ENCODE peak calls at places on chromosomes 1 and 21, in four cellular contexts. One of them, this sample, is unnamed.
A peak's percentile ranks its signal among the peaks of the same experiment; 100 is the strongest.

GRCh38 chr1:178927003-178927402 is 56.1 kb upstream of the ANGPTL1 start:
- DNase-seq in A549: no peak
- DNase-seq in choroid plexus epithelial cell: no peak
- DNase-seq in AG04450: no peak
- DNase-seq in this sample: no peak

GRCh38 chr1:89908294-89908992 is 86.5 kb upstream of the ZNF326 start:
- DNase-seq in A549: no peak
- DNase-seq in choroid plexus epithelial cell: peak; percentile 49
- DNase-seq in AG04450: no peak
- DNase-seq in this sample: no peak

GRCh38 chr1:108716437-108717230 is 3.9 kb downstream of the FNDC7 start:
- DNase-seq in A549: no peak
- DNase-seq in choroid plexus epithelial cell: no peak
- DNase-seq in AG04450: no peak
- DNase-seq in this sample: no peak

GRCh38 chr1:92168657-92169056 is 49.1 kb upstream of the C1orf146 start:
- DNase-seq in A549: no peak
- DNase-seq in choroid plexus epithelial cell: no peak
- DNase-seq in AG04450: no peak
- DNase-seq in this sample: no peak

GRCh38 chr1:150516616-150517015 is 1.1 kb downstream of the FALEC start:
- DNase-seq in A549: no peak
- DNase-seq in choroid plexus epithelial cell: peak; percentile 72
- DNase-seq in AG04450: no peak
- DNase-seq in this sample: no peak

GRCh38 chr21:38957575-38958340 is 152.0 kb downstream of the ETS2 start:
- DNase-seq in A549: no peak
- DNase-seq in choroid plexus epithelial cell: no peak
- DNase-seq in AG04450: no peak
- DNase-seq in this sample: no peak

GRCh38 chr1:168195199-168196135 is 16.7 kb downstream of the TIPRL start:
- DNase-seq in A549: no peak
- DNase-seq in choroid plexus epithelial cell: peak; percentile 15
- DNase-seq in AG04450: no peak
- DNase-seq in this sample: no peak

GRCh38 chr1:190022709-190023108 is 455.0 kb downstream of the BRINP3 start:
- DNase-seq in A549: peak; percentile 25
- DNase-seq in choroid plexus epithelial cell: peak; percentile 28
- DNase-seq in AG04450: no peak
- DNase-seq in this sample: no peak

GRCh38 chr21:43313939-43314405 is 113.0 kb downstream of the SIK1 start:
- DNase-seq in A549: no peak
- DNase-seq in choroid plexus epithelial cell: no peak
- DNase-seq in AG04450: no peak
- DNase-seq in this sample: no peak

GRCh38 chr1:211344335-211344664 is 17.7 kb downstream of the TRAF5 start:
- DNase-seq in A549: no peak
- DNase-seq in choroid plexus epithelial cell: peak; percentile 48
- DNase-seq in AG04450: no peak
- DNase-seq in this sample: no peak

GRCh38 chr1:67830226-67830625 is 3.0 kb downstream of the GNG12 start:
- DNase-seq in A549: no peak
- DNase-seq in choroid plexus epithelial cell: peak; percentile 24
- DNase-seq in AG04450: no peak
- DNase-seq in this sample: no peak

GRCh38 chr1:92464588-92465255 is 22.0 kb downstream of the GFI1 start:
- DNase-seq in A549: no peak
- DNase-seq in choroid plexus epithelial cell: no peak
- DNase-seq in AG04450: no peak
- DNase-seq in this sample: no peak

GRCh38 chr1:150009604-150010387 is 730 bp downstream of the OTUD7B start:
- DNase-seq in A549: peak; percentile 35
- DNase-seq in choroid plexus epithelial cell: peak; percentile 83
- DNase-seq in AG04450: peak; percentile 63
- DNase-seq in this sample: peak; percentile 49

GRCh38 chr1:77539510-77540142 is 142.8 kb downstream of the ZZZ3 start:
- DNase-seq in A549: peak; percentile 36
- DNase-seq in choroid plexus epithelial cell: peak; percentile 89
- DNase-seq in AG04450: peak; percentile 49
- DNase-seq in this sample: peak; percentile 93

GRCh38 chr1:26412180-26412840 is 1.7 kb downstream of the LIN28A start:
- DNase-seq in A549: no peak
- DNase-seq in choroid plexus epithelial cell: no peak
- DNase-seq in AG04450: no peak
- DNase-seq in this sample: no peak

GRCh38 chr1:26327956-26328362 is 10.2 kb downstream of the CD52 start:
- DNase-seq in A549: no peak
- DNase-seq in choroid plexus epithelial cell: no peak
- DNase-seq in AG04450: no peak
- DNase-seq in this sample: no peak

GRCh38 chr1:17858027-17858426 is 102.9 kb downstream of the ACTL8 start:
- DNase-seq in A549: no peak
- DNase-seq in choroid plexus epithelial cell: no peak
- DNase-seq in AG04450: no peak
- DNase-seq in this sample: no peak

GRCh38 chr1:213892471-213892870 is 95.3 kb upstream of the PROX1 start:
- DNase-seq in A549: no peak
- DNase-seq in choroid plexus epithelial cell: no peak
- DNase-seq in AG04450: no peak
- DNase-seq in this sample: no peak

GRCh38 chr1:175742790-175743459 is 470 bp downstream of the TNR start:
- DNase-seq in A549: no peak
- DNase-seq in choroid plexus epithelial cell: peak; percentile 42
- DNase-seq in AG04450: no peak
- DNase-seq in this sample: no peak

GRCh38 chr1:212981025-212981495 is 30.7 kb downstream of the VASH2 start:
- DNase-seq in A549: no peak
- DNase-seq in choroid plexus epithelial cell: no peak
- DNase-seq in AG04450: no peak
- DNase-seq in this sample: no peak

GRCh38 chr1:61293986-61294504 is 211.7 kb downstream of the NFIA start:
- DNase-seq in A549: no peak
- DNase-seq in choroid plexus epithelial cell: no peak
- DNase-seq in AG04450: no peak
- DNase-seq in this sample: no peak

GRCh38 chr1:91622586-91622985 is 121.9 kb downstream of the CDC7 start:
- DNase-seq in A549: no peak
- DNase-seq in choroid plexus epithelial cell: no peak
- DNase-seq in AG04450: no peak
- DNase-seq in this sample: no peak

GRCh38 chr21:38037416-38037815 is 121.2 kb upstream of the KCNJ6 start:
- DNase-seq in A549: no peak
- DNase-seq in choroid plexus epithelial cell: peak; percentile 0
- DNase-seq in AG04450: no peak
- DNase-seq in this sample: no peak

GRCh38 chr1:35573776-35574654 is 901 bp downstream of the TFAP2E start:
- DNase-seq in A549: no peak
- DNase-seq in choroid plexus epithelial cell: no peak
- DNase-seq in AG04450: no peak
- DNase-seq in this sample: no peak

GRCh38 chr1:35576061-35576765 is 3.1 kb downstream of the TFAP2E start:
- DNase-seq in A549: no peak
- DNase-seq in choroid plexus epithelial cell: no peak
- DNase-seq in AG04450: no peak
- DNase-seq in this sample: no peak

GRCh38 chr1:35575401-35575958 is 2.4 kb downstream of the TFAP2E start:
- DNase-seq in A549: no peak
- DNase-seq in choroid plexus epithelial cell: no peak
- DNase-seq in AG04450: no peak
- DNase-seq in this sample: no peak

GRCh38 chr1:35574655-35575400 is 1.7 kb downstream of the TFAP2E start:
- DNase-seq in A549: no peak
- DNase-seq in choroid plexus epithelial cell: no peak
- DNase-seq in AG04450: no peak
- DNase-seq in this sample: no peak

DNA sequence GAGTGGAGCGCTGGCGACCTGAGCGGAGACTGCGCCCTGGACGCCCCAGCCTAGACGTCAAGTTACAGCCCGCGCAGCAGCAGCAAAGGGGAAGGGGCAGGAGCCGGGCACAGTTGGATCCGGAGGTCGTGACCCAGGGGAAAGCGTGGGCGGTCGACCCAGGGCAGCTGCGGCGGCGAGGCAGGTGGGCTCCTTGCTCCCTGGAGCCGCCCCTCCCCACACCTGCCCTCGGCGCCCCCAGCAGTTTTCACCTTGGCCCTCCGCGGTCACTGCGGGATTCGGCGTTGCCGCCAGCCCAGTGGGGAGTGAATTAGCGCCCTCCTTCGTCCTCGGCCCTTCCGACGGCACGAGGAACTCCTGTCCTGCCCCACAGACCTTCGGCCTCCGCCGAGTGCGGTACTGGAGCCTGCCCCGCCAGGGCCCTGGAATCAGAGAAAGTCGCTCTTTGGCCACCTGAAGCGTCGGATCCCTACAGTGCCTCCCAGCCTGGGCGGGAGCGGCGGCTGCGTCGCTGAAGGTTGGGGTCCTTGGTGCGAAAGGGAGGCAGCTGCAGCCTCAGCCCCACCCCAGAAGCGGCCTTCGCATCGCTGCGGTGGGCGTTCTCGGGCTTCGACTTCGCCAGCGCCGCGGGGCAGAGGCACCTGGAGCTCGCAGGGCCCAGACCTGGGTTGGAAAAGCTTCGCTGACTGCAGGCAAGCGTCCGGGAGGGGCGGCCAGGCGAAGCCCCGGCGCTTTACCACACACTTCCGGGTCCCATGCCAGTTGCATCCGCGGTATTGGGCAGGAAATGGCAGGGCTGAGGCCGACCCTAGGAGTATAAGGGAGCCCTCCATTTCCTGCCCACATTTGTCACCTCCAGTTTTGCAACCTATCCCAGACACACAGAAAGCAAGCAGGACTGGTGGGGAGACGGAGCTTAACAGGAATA is 4.2 kb downstream of the TFAP2E start:
- DNase-seq in A549: no peak
- DNase-seq in choroid plexus epithelial cell: no peak
- DNase-seq in AG04450: no peak
- DNase-seq in this sample: no peak
- H3K4me3 ChIP-seq in A549: no peak overlapping the region
- H3K4me3 ChIP-seq in choroid plexus epithelial cell: peak overlapping the region; percentile 50
- H3K4me3 ChIP-seq in AG04450: no peak overlapping the region
- H3K4me3 ChIP-seq in this sample: no peak overlapping the region

GRCh38 chr1:187374130-187374529 is 545.4 kb downstream of the PLA2G4A start:
- DNase-seq in A549: no peak
- DNase-seq in choroid plexus epithelial cell: no peak
- DNase-seq in AG04450: no peak
- DNase-seq in this sample: no peak

DNA sequence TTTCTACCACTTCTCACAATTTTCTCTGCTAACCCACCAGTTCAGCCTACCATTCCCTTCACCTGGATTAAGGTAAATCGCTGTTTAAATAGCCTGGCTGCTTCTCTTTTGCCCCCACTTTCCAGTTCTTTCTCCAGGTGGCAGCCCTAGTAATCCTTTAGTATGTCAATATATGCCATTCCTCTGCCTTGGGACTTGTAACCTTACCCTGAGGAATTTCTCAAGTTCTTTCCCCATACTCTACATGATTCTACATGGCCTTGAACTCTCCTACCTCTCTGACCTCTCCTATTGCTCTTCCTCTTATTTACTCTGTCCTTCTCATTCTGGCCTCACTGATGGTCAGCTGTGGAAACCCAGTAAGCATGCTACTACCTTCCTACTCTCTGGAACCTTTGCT is 546.0 kb downstream of the PLA2G4A start:
- DNase-seq in A549: no peak
- DNase-seq in choroid plexus epithelial cell: no peak
- DNase-seq in AG04450: no peak
- DNase-seq in this sample: no peak
- TF ChIP-seq CTCF in A549: no peak
- TF ChIP-seq CTCF in choroid plexus epithelial cell: no peak
- TF ChIP-seq CTCF in AG04450: no peak
- TF ChIP-seq CTCF in this sample: no peak

GRCh38 chr1:160716013-160716412 is 4.4 kb upstream of the CD48 start:
- DNase-seq in A549: no peak
- DNase-seq in choroid plexus epithelial cell: no peak
- DNase-seq in AG04450: no peak
- DNase-seq in this sample: no peak

GRCh38 chr1:160711528-160712311 is at the start of gene CD48:
- DNase-seq in A549: no peak
- DNase-seq in choroid plexus epithelial cell: no peak
- DNase-seq in AG04450: no peak
- DNase-seq in this sample: no peak

GRCh38 chr1:160720366-160720765 is 8.7 kb upstream of the CD48 start:
- DNase-seq in A549: no peak
- DNase-seq in choroid plexus epithelial cell: peak; percentile 5
- DNase-seq in AG04450: no peak
- DNase-seq in this sample: no peak

GRCh38 chr1:160722726-160723125 is 11.1 kb upstream of the CD48 start:
- DNase-seq in A549: no peak
- DNase-seq in choroid plexus epithelial cell: no peak
- DNase-seq in AG04450: no peak
- DNase-seq in this sample: no peak

DNA sequence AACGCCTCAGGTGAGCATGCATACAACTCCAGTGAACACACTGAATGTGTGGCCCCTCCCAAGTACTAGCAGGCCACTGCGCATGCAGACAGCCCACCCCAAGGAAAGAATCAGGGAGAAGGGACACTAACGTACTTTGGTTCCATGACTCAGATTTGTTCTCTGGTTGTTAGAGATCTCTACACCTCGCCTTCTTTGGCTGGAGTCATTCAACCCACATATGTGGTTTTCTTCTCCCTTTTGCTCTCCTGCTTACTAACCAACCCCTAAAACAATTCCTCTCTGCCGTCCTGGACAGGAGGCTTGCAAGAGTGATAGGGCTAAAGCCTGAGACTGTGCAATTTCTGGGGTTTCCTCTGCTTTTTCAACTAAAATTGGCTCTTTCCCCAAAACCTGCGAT is 5.7 kb upstream of the CD48 start:
- DNase-seq in A549: no peak
- DNase-seq in choroid plexus epithelial cell: no peak
- DNase-seq in AG04450: no peak
- DNase-seq in this sample: no peak
- H3K4me3 ChIP-seq in A549: no peak overlapping the region
- H3K4me3 ChIP-seq in choroid plexus epithelial cell: no peak overlapping the region
- H3K4me3 ChIP-seq in AG04450: no peak overlapping the region
- H3K4me3 ChIP-seq in this sample: no peak overlapping the region

GRCh38 chr1:153195216-153195615 is 8.0 kb upstream of the LELP1 start:
- DNase-seq in A549: no peak
- DNase-seq in choroid plexus epithelial cell: no peak
- DNase-seq in AG04450: no peak
- DNase-seq in this sample: no peak

GRCh38 chr1:153192697-153193096 is 10.5 kb upstream of the LELP1 start:
- DNase-seq in A549: no peak
- DNase-seq in choroid plexus epithelial cell: no peak
- DNase-seq in AG04450: no peak
- DNase-seq in this sample: no peak

GRCh38 chr1:153194331-153195050 is 8.7 kb upstream of the LELP1 start:
- DNase-seq in A549: no peak
- DNase-seq in choroid plexus epithelial cell: no peak
- DNase-seq in AG04450: no peak
- DNase-seq in this sample: no peak

DNA sequence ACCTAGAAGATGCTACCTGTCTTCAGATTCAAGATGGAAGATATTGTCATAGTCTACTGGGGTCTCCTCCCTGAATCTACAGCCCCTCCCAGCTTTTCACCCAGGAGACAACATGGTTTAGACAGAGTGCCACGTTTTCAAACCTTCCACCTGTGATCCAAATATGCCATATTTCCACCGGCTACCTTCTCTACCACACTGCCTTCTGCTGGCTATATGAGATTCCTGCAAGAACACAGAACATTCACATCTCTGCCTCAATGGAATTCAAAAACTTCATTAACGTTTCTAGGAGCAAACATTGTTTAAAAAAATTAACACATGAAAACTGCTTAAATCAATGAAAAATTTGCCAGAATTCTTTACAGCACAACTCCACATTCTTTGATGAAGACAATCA is 12.9 kb upstream of the LELP1 start:
- DNase-seq in A549: no peak
- DNase-seq in choroid plexus epithelial cell: no peak
- DNase-seq in AG04450: no peak
- DNase-seq in this sample: no peak
- TF ChIP-seq CTCF in A549: no peak
- TF ChIP-seq CTCF in choroid plexus epithelial cell: no peak
- TF ChIP-seq CTCF in AG04450: no peak
- TF ChIP-seq CTCF in this sample: no peak